ENCODE peak calls at places on chromosomes 4 and X, in six cellular contexts. P, Y, M, W, O and I are unnamed samples.

GRCh38 chr4:1359161-1359535 is 12.1 kb downstream of the UVSSA start:
- DNase-seq in P (no peak), W (no peak), O (no peak), Y (no peak), M (no peak), I (no peak)

GRCh38 chrX:44935640-44936039 is 62.7 kb downstream of the KDM6A start:
- DNase-seq in P (no peak), O (no peak), W (no peak), M (no peak), Y (no peak), I (no peak)

GRCh38 chr4:158811704-158812103 is 42.9 kb downstream of the FNIP2 start:
- DNase-seq in W (peak; percentile 62), P (no peak), M (peak; percentile 53), O (no peak), Y (no peak), I (no peak)

GRCh38 chr4:177660223-177660622 is 218.0 kb upstream of the AGA start:
- DNase-seq in Y (no peak), M (no peak), P (no peak), O (no peak), W (no peak), I (no peak)

GRCh38 chr4:47816748-47817147 is 21.1 kb downstream of the CORIN start:
- DNase-seq in W (no peak), O (no peak), M (no peak), P (no peak), Y (no peak), I (no peak)

GRCh38 chr4:89158884-89159503 is 47.7 kb downstream of the TIGD2 start:
- DNase-seq in W (no peak), M (no peak), Y (no peak), O (no peak), P (peak; percentile 13), I (no peak)

GRCh38 chr4:30821891-30822612 is 101.9 kb downstream of the PCDH7 start:
- DNase-seq in M (no peak), P (no peak), O (no peak), W (no peak), Y (no peak), I (no peak)

GRCh38 chr4:77454858-77455257 is 150.8 kb upstream of the CXCL13 start:
- DNase-seq in Y (no peak), P (no peak), M (no peak), W (no peak), O (no peak), I (no peak)

GRCh38 chr4:148704291-148704690 is 262.1 kb upstream of the NR3C2 start:
- DNase-seq in P (no peak), Y (no peak), O (no peak), M (no peak), W (no peak), I (no peak)

GRCh38 chr4:149676076-149676475 is 139.6 kb downstream of the IQCM start:
- DNase-seq in M (no peak), P (no peak), Y (no peak), W (no peak), O (no peak), I (no peak)

GRCh38 chrX:134933911-134934310 is 56.9 kb upstream of the SMIM10 start:
- DNase-seq in Y (no peak), O (no peak), P (no peak), W (no peak), M (no peak), I (no peak)

GRCh38 chrX:39895228-39896110 is 202.3 kb downstream of the BCOR start:
- DNase-seq in W (no peak), M (peak; percentile 29), P (no peak), O (no peak), Y (no peak), I (no peak)

GRCh38 chr4:116726523-116726922 is 358.9 kb downstream of the TRAM1L1 start:
- DNase-seq in M (no peak), O (no peak), P (no peak), W (no peak), Y (no peak), I (no peak)

GRCh38 chrX:38973327-38973726 is 172.1 kb downstream of the MID1IP1 start:
- DNase-seq in M (no peak), W (no peak), P (no peak), Y (no peak), O (no peak), I (peak; percentile 14)

GRCh38 chr4:48738856-48739255 is 41.2 kb downstream of the FRYL start:
- DNase-seq in O (no peak), Y (no peak), P (no peak), M (no peak), W (no peak), I (no peak)

GRCh38 chr4:128379860-128380259 is 92.2 kb upstream of the PGRMC2 start:
- DNase-seq in O (no peak), Y (no peak), M (peak; percentile 28), P (no peak), W (no peak), I (peak; percentile 20)

GRCh38 chr4:121192013-121192412 is 27.9 kb upstream of the TNIP3 start:
- DNase-seq in O (no peak), M (no peak), P (no peak), Y (no peak), W (no peak), I (no peak)

GRCh38 chr4:168221298-168221697 is 97.3 kb downstream of the DDX60 start:
- DNase-seq in Y (no peak), W (no peak), M (no peak), P (no peak), O (no peak), I (no peak)

GRCh38 chr4:30716158-30716557 is 4.0 kb upstream of the PCDH7 start:
- DNase-seq in Y (no peak), O (no peak), W (no peak), M (no peak), P (no peak), I (no peak)

GRCh38 chr4:6104541-6105130 is 86.4 kb upstream of the C4orf50 start:
- DNase-seq in P (no peak), M (no peak), Y (no peak), O (peak; percentile 70), W (no peak), I (no peak)

GRCh38 chrX:134885336-134886016 is 105.3 kb upstream of the SMIM10 start:
- DNase-seq in M (no peak), P (no peak), W (no peak), O (no peak), Y (no peak), I (no peak)

GRCh38 chrX:97751016-97751415 is 867.3 kb downstream of the RPA4 start:
- DNase-seq in O (no peak), Y (no peak), P (no peak), W (no peak), M (no peak), I (no peak)

GRCh38 chrX:19846995-19847790 is 40.2 kb downstream of the SH3KBP1 start:
- DNase-seq in Y (no peak), P (no peak), O (no peak), M (no peak), W (peak; percentile 45), I (no peak)

GRCh38 chrX:2690856-2691542 is at the start of gene CD99:
- DNase-seq in Y (peak; percentile 98), O (peak; percentile 94), W (peak; percentile 88), M (peak; percentile 96), P (peak; percentile 91), I (peak; percentile 75)

GRCh38 chr4:38529189-38530115 is 134.5 kb upstream of the KLF3 start:
- DNase-seq in W (no peak), Y (peak; percentile 72), O (no peak), P (peak; percentile 29), M (peak; percentile 67), I (no peak)

GRCh38 chrX:130111220-130111934 is 1.1 kb upstream of the ELF4 start:
- DNase-seq in P (no peak), M (no peak), O (no peak), Y (no peak), W (no peak), I (no peak)

GRCh38 chrX:130106071-130106470 is 4.2 kb downstream of the ELF4 start:
- DNase-seq in M (no peak), O (no peak), W (no peak), P (no peak), Y (no peak), I (no peak)

GRCh38 chrX:130110379-130111219 is at the start of gene ELF4:
- DNase-seq in O (no peak), W (no peak), Y (peak; percentile 80), P (no peak), M (peak; percentile 65), I (no peak)

GRCh38 chrX:130109429-130110378 is 593 bp downstream of the ELF4 start:
- DNase-seq in M (no peak), O (no peak), P (no peak), W (no peak), Y (no peak), I (peak; percentile 26)

GRCh38 chrX:130108647-130109428 is 1.5 kb downstream of the ELF4 start:
- DNase-seq in O (no peak), Y (peak; percentile 80), W (no peak), M (peak; percentile 73), P (no peak), I (no peak)
- TF ChIP-seq CTCF in O (peak; percentile 25), Y (no peak), W (no peak), M (no peak), P (no peak), I (no peak)

GRCh38 chr4:70903282-70903603 is 1.1 kb downstream of the MOB1B start:
- DNase-seq in W (no peak), Y (no peak), P (peak; percentile 27), O (no peak), M (no peak), I (no peak)

GRCh38 chr4:70902577-70903281 is 560 bp downstream of the MOB1B start:
- DNase-seq in M (no peak), Y (no peak), W (no peak), P (no peak), O (peak; percentile 85), I (no peak)

GRCh38 chr4:70901607-70901983 is 574 bp upstream of the MOB1B start:
- DNase-seq in M (no peak), W (no peak), O (no peak), P (no peak), Y (no peak), I (no peak)

DNA sequence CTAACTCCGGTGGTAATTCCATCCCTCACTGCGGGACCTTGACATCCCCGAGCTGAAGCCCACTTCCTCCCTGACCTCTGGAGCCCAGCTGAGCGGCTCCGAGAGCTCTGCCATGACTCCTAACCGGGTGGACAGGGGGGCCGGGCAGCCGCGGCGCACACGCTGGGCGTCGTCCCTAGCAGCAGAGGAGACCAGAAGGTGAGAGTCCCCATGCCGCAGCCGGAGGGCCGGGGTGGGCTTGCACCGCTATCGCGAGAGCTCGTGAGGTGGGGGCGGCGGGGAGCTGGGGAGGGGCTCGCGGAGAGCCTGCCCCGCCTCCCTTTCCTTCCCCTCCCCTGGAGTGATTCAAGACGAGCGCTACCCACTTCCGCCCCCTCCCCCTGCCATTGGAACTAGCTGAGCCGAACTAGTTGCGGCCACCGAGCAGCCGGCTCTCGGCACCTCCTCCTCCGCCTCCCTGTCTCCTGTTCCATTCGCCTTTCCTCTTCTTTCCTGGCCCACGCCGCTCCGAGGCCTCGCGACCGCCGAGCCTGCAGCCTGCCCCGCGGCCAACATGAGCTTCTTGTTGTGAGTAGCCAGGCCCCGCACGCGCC is at the start of gene MOB1B:
- DNase-seq in O (peak; percentile 96), P (peak; percentile 90), Y (peak; percentile 83), M (peak; percentile 87), W (peak; percentile 85), I (peak; percentile 97)
- TF ChIP-seq CTCF in O (peak; percentile 58), P (no peak), Y (peak; percentile 26), M (peak; percentile 42), W (no peak), I (peak; percentile 21)

GRCh38 chr4:188268081-188268908 is 129.1 kb downstream of the TRIML1 start:
- DNase-seq in W (no peak), M (no peak), P (no peak), Y (no peak), O (peak; percentile 72), I (no peak)
- TF ChIP-seq CTCF in W (no peak), M (no peak), P (no peak), Y (no peak), O (no peak), I (no peak)

GRCh38 chr4:73258668-73259551 is at the start of gene ANKRD17:
- DNase-seq in Y (peak; percentile 97), P (peak; percentile 95), O (peak; percentile 97), W (peak; percentile 90), M (peak; percentile 96), I (peak; percentile 95)
- TF ChIP-seq CTCF in Y (no peak), P (no peak), O (no peak), W (no peak), M (no peak), I (no peak)